ENCODE peak calls at places on chromosomes 6 and 20, in five cellular contexts. E is endothelial cell; F is midbrain; A is neural crest cell; R is activated T-cell treated with anti-CD3 and anti-CD28 coated beads, Interleukin-2, amount 50 U/mL, for 48 hours. O is an unnamed sample.

GRCh38 chr6:156911581-156911980 is 134.4 kb downstream of the ARID1B start:
- DNase-seq in A (no peak), E (no peak), F (no peak), R (no peak), O (no peak)

GRCh38 chr20:13455713-13456112 is 183.0 kb downstream of the TASP1 start:
- DNase-seq in F (no peak), E (no peak), A (no peak), R (no peak), O (no peak)

GRCh38 chr6:20211941-20212391 is 303 bp downstream of the MBOAT1 start:
- DNase-seq in E (peak), A (no peak), F (peak), R (no peak), O (no peak)

GRCh38 chr6:583639-584038 is 73.3 kb downstream of the HUS1B start:
- DNase-seq in F (no peak), R (no peak), E (no peak), A (no peak), O (no peak)

GRCh38 chr6:129662980-129663431 is 47.0 kb downstream of the ARHGAP18 start:
- DNase-seq in F (no peak), R (no peak), E (no peak), A (no peak), O (no peak)

GRCh38 chr6:25312034-25312620 is 33.0 kb downstream of the CARMIL1 start:
- DNase-seq in R (no peak), E (no peak), A (no peak), F (no peak), O (no peak)

GRCh38 chr20:21508230-21509078 is 5.4 kb downstream of the NKX2-2 start:
- DNase-seq in E (no peak), F (peak), A (no peak), R (no peak), O (peak)

GRCh38 chr6:127514396-127515227 is 4.5 kb downstream of the MTCL3 start:
- DNase-seq in F (peak), E (peak), R (peak), A (peak), O (peak)

GRCh38 chr6:34243901-34244884 is 4.6 kb downstream of the SMIM29 start:
- DNase-seq in E (no peak), A (no peak), R (peak), F (peak), O (peak)

GRCh38 chr20:54197621-54198604 is 10.0 kb upstream of the PFDN4 start:
- DNase-seq in F (no peak), E (no peak), A (no peak), R (no peak), O (no peak)

GRCh38 chr6:100924574-100924973 is 43.4 kb upstream of the ASCC3 start:
- DNase-seq in F (no peak), A (no peak), E (no peak), R (no peak), O (no peak)

GRCh38 chr6:85126448-85127178 is 323.3 kb upstream of the NT5E start:
- DNase-seq in F (peak), A (peak), R (peak), E (peak), O (peak)